ENCODE peak calls at places on chromosomes 12 and 14, in seven cellular contexts. X is PC-3, C is endothelial cell, M is ELR, Z is cardiac fibroblast, L is WERI-Rb-1, J is RCC 7860. H is an unnamed sample.
A peak's percentile ranks its signal among the peaks of the same experiment; 100 is the strongest.

GRCh38 chr12:11861864-11862600 is 208.7 kb upstream of the BCL2L14 start:
- DNase-seq in X (no peak), J (no peak), Z (no peak), L (peak; percentile 48), M (no peak), C (no peak), H (no peak)

GRCh38 chr12:41223600-41223999 is 35.5 kb downstream of the PDZRN4 start:
- DNase-seq in J (no peak), L (no peak), Z (no peak), M (no peak), C (no peak), X (no peak), H (no peak)

GRCh38 chr14:89226789-89227489 is 190.1 kb downstream of the FOXN3 start:
- DNase-seq in L (no peak), X (no peak), Z (no peak), M (no peak), C (no peak), J (no peak), H (no peak)

GRCh38 chr12:38890102-38890501 is 15.3 kb downstream of the CPNE8 start:
- DNase-seq in M (no peak), Z (no peak), C (no peak), J (no peak), L (no peak), X (peak; percentile 44), H (no peak)

GRCh38 chr12:102757874-102758244 is 159.2 kb downstream of the PAH start:
- DNase-seq in X (no peak), Z (no peak), M (no peak), C (no peak), L (no peak), J (no peak), H (no peak)

GRCh38 chr14:90288646-90289355 is 32.4 kb downstream of the PSMC1 start:
- DNase-seq in Z (no peak), X (no peak), J (no peak), C (no peak), L (peak; percentile 43), M (no peak), H (no peak)

GRCh38 chr12:87381747-87382146 is 647.5 kb downstream of the C12orf50 start:
- DNase-seq in J (no peak), M (no peak), Z (no peak), X (no peak), C (no peak), L (no peak), H (no peak)

GRCh38 chr12:6953417-6954315 is 2.5 kb downstream of the PTPN6 start:
- DNase-seq in M (no peak), Z (peak; percentile 47), X (no peak), C (peak; percentile 55), L (no peak), J (no peak), H (no peak)

GRCh38 chr14:26820101-26820500 is 222.3 kb upstream of the NOVA1 start:
- DNase-seq in C (no peak), L (no peak), Z (peak; percentile 7), M (peak; percentile 26), J (no peak), X (peak; percentile 76), H (no peak)

GRCh38 chr12:76945867-76946266 is 67.0 kb upstream of the CSRP2 start:
- DNase-seq in Z (peak; percentile 17), X (peak; percentile 58), C (no peak), M (peak; percentile 85), L (no peak), J (peak; percentile 39), H (no peak)

GRCh38 chr12:54439521-54440255 is 20.6 kb upstream of the ITGA5 start:
- DNase-seq in J (peak; percentile 64), M (peak; percentile 85), X (peak; percentile 72), Z (peak; percentile 88), C (no peak), L (no peak), H (no peak)

GRCh38 chr12:100401660-100402059 is 44.8 kb downstream of the SLC17A8 start:
- DNase-seq in L (no peak), J (peak; percentile 28), M (peak; percentile 66), C (no peak), Z (peak; percentile 35), X (peak; percentile 76), H (peak; percentile 14)

GRCh38 chr12:110424237-110424636 is 20.7 kb upstream of the ANAPC7 start:
- DNase-seq in Z (no peak), L (no peak), X (no peak), J (no peak), C (no peak), M (no peak), H (peak; percentile 21)

H was measured in H1.